ENCODE peak calls at places on chromosomes 2 and 18, in seven cellular contexts. One of them, this sample, is unnamed.

GRCh38 chr2:34910018-34910417 is 1310.9 kb upstream of the FAM98A start:
- DNase-seq in CD8-positive, alpha-beta T cell: no peak
- DNase-seq in cardiac muscle cell: no peak
- DNase-seq in trophoblast cell: no peak
- DNase-seq in MM.1S: no peak
- DNase-seq in tibial artery: no peak
- DNase-seq in A549: no peak
- DNase-seq in this sample: no peak

GRCh38 chr2:102114851-102115497 is 27.6 kb upstream of the IL1R1 start:
- DNase-seq in CD8-positive, alpha-beta T cell: no peak
- DNase-seq in cardiac muscle cell: peak; percentile 74
- DNase-seq in trophoblast cell: no peak
- DNase-seq in MM.1S: no peak
- DNase-seq in tibial artery: no peak
- DNase-seq in A549: no peak
- DNase-seq in this sample: no peak

GRCh38 chr2:176139621-176140020 is 10.1 kb downstream of the HOXD8 start:
- DNase-seq in CD8-positive, alpha-beta T cell: no peak
- DNase-seq in cardiac muscle cell: no peak
- DNase-seq in trophoblast cell: no peak
- DNase-seq in MM.1S: no peak
- DNase-seq in tibial artery: no peak
- DNase-seq in A549: no peak
- DNase-seq in this sample: no peak

GRCh38 chr2:180905002-180905401 is 75.4 kb upstream of the UBE2E3 start:
- DNase-seq in CD8-positive, alpha-beta T cell: no peak
- DNase-seq in cardiac muscle cell: peak; percentile 13
- DNase-seq in trophoblast cell: no peak
- DNase-seq in MM.1S: no peak
- DNase-seq in tibial artery: no peak
- DNase-seq in A549: no peak
- DNase-seq in this sample: peak; percentile 92

GRCh38 chr2:160308915-160309314 is 108.8 kb upstream of the ITGB6 start:
- DNase-seq in CD8-positive, alpha-beta T cell: no peak
- DNase-seq in cardiac muscle cell: peak; percentile 58
- DNase-seq in trophoblast cell: no peak
- DNase-seq in MM.1S: no peak
- DNase-seq in tibial artery: no peak
- DNase-seq in A549: no peak
- DNase-seq in this sample: no peak

GRCh38 chr2:123659120-123659519 is 366.0 kb upstream of the CNTNAP5 start:
- DNase-seq in CD8-positive, alpha-beta T cell: no peak
- DNase-seq in cardiac muscle cell: no peak
- DNase-seq in trophoblast cell: no peak
- DNase-seq in MM.1S: no peak
- DNase-seq in tibial artery: no peak
- DNase-seq in A549: no peak
- DNase-seq in this sample: no peak

GRCh38 chr2:241804326-241805276 is 4.4 kb upstream of the NEU4 start:
- DNase-seq in CD8-positive, alpha-beta T cell: no peak
- DNase-seq in cardiac muscle cell: peak; percentile 61
- DNase-seq in trophoblast cell: no peak
- DNase-seq in MM.1S: no peak
- DNase-seq in tibial artery: peak; percentile 18
- DNase-seq in A549: no peak
- DNase-seq in this sample: peak; percentile 24

GRCh38 chr2:117930775-117931174 is 83.1 kb downstream of the CCDC93 start:
- DNase-seq in CD8-positive, alpha-beta T cell: no peak
- DNase-seq in cardiac muscle cell: no peak
- DNase-seq in trophoblast cell: no peak
- DNase-seq in MM.1S: no peak
- DNase-seq in tibial artery: no peak
- DNase-seq in A549: no peak
- DNase-seq in this sample: no peak

GRCh38 chr2:74003494-74004211 is 18.9 kb downstream of the TET3 start:
- DNase-seq in CD8-positive, alpha-beta T cell: no peak
- DNase-seq in cardiac muscle cell: peak; percentile 70
- DNase-seq in trophoblast cell: no peak
- DNase-seq in MM.1S: no peak
- DNase-seq in tibial artery: no peak
- DNase-seq in A549: no peak
- DNase-seq in this sample: peak; percentile 69

GRCh38 chr2:215746507-215747243 is 266.7 kb downstream of the MREG start:
- DNase-seq in CD8-positive, alpha-beta T cell: no peak
- DNase-seq in cardiac muscle cell: no peak
- DNase-seq in trophoblast cell: no peak
- DNase-seq in MM.1S: no peak
- DNase-seq in tibial artery: no peak
- DNase-seq in A549: no peak
- DNase-seq in this sample: no peak

GRCh38 chr2:114039681-114040080 is 149.8 kb downstream of the ACTR3 start:
- DNase-seq in CD8-positive, alpha-beta T cell: no peak
- DNase-seq in cardiac muscle cell: no peak
- DNase-seq in trophoblast cell: no peak
- DNase-seq in MM.1S: no peak
- DNase-seq in tibial artery: no peak
- DNase-seq in A549: no peak
- DNase-seq in this sample: no peak

GRCh38 chr2:176088048-176088936 is 4.2 kb upstream of the HOXD13 start:
- DNase-seq in CD8-positive, alpha-beta T cell: no peak
- DNase-seq in cardiac muscle cell: peak; percentile 48
- DNase-seq in trophoblast cell: peak; percentile 35
- DNase-seq in MM.1S: peak; percentile 51
- DNase-seq in tibial artery: peak; percentile 51
- DNase-seq in A549: no peak
- DNase-seq in this sample: peak; percentile 62

GRCh38 chr2:5713101-5713500 is 20.9 kb downstream of the SOX11 start:
- DNase-seq in CD8-positive, alpha-beta T cell: no peak
- DNase-seq in cardiac muscle cell: no peak
- DNase-seq in trophoblast cell: peak; percentile 82
- DNase-seq in MM.1S: no peak
- DNase-seq in tibial artery: no peak
- DNase-seq in A549: no peak
- DNase-seq in this sample: no peak

GRCh38 chr18:59957957-59958356 is 58.2 kb downstream of the PMAIP1 start:
- DNase-seq in CD8-positive, alpha-beta T cell: no peak
- DNase-seq in cardiac muscle cell: peak; percentile 48
- DNase-seq in trophoblast cell: peak; percentile 62
- DNase-seq in MM.1S: peak; percentile 59
- DNase-seq in tibial artery: no peak
- DNase-seq in A549: no peak
- DNase-seq in this sample: peak; percentile 96

GRCh38 chr2:98090951-98091350 is 4.0 kb downstream of the VWA3B start:
- DNase-seq in CD8-positive, alpha-beta T cell: no peak
- DNase-seq in cardiac muscle cell: no peak
- DNase-seq in trophoblast cell: peak; percentile 52
- DNase-seq in MM.1S: no peak
- DNase-seq in tibial artery: no peak
- DNase-seq in A549: no peak
- DNase-seq in this sample: no peak

DNA sequence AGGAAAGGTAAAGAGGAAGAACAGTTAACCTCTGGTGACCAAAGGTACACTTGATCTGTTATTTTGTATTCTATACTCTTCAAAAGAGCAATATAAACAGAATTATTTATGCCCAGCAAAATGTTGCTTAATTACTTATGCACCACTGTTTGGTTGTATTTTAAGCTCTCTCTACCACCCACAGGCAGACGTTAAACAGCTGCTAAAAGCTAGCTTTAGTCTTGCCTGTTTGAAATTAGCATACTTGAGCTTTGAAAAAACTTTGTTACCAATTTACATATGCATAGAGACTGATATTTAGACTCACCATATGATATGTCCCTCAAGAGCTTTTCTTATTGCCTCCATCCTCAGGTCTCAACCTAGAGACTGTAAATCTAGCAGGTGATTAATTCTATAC is 426.9 kb downstream of the NR4A2 start:
- DNase-seq in CD8-positive, alpha-beta T cell: no peak
- DNase-seq in cardiac muscle cell: no peak
- DNase-seq in trophoblast cell: no peak
- DNase-seq in MM.1S: no peak
- DNase-seq in tibial artery: no peak
- DNase-seq in A549: no peak
- DNase-seq in this sample: no peak
- H3K4me1 ChIP-seq in CD8-positive, alpha-beta T cell: no peaks in the 10 kb centered on the region
- H3K4me1 ChIP-seq in cardiac muscle cell: no peaks in the 10 kb centered on the region
- H3K4me1 ChIP-seq in trophoblast cell: no peaks in the 10 kb centered on the region
- H3K4me1 ChIP-seq in MM.1S: no peaks in the 10 kb centered on the region
- H3K4me1 ChIP-seq in tibial artery: no peaks in the 10 kb centered on the region
- H3K4me1 ChIP-seq in A549: no peaks in the 10 kb centered on the region
- H3K4me1 ChIP-seq in this sample: no peaks in the 10 kb centered on the region

GRCh38 chr2:201523506-201523905 is 72.0 kb downstream of the STRADB start:
- DNase-seq in CD8-positive, alpha-beta T cell: no peak
- DNase-seq in cardiac muscle cell: peak; percentile 24
- DNase-seq in trophoblast cell: no peak
- DNase-seq in MM.1S: no peak
- DNase-seq in tibial artery: no peak
- DNase-seq in A549: no peak
- DNase-seq in this sample: no peak
- H3K9me3 ChIP-seq in CD8-positive, alpha-beta T cell: no peaks in the 10 kb centered on the region
- H3K9me3 ChIP-seq in cardiac muscle cell: no peaks in the 10 kb centered on the region
- H3K9me3 ChIP-seq in trophoblast cell: peaks cover 3% of the 10 kb centered on the region
- H3K9me3 ChIP-seq in MM.1S: no peaks in the 10 kb centered on the region
- H3K9me3 ChIP-seq in tibial artery: no peaks in the 10 kb centered on the region
- H3K9me3 ChIP-seq in A549: peaks cover 19% of the 10 kb centered on the region
- H3K9me3 ChIP-seq in this sample: peaks cover 6% of the 10 kb centered on the region

DNA sequence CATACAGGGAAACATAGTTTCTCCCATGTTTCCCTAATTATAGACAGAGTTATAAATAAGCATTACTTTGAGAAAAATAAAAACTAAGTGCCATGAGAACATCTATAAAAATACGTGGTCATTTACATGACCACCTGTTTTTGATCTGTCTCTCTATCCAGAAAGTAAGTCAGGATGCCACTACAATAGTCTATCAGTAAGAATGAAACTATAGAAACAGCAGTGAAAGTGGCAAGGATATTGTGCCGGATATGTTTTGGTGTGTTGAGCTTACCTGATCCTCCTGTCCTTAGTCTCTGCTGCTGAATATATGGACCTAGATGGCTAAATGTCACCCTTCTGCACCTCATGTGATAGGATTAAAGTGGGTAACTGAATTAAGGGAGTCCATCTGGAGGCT is 512.4 kb downstream of the LRP1B start:
- DNase-seq in CD8-positive, alpha-beta T cell: no peak
- DNase-seq in cardiac muscle cell: no peak
- DNase-seq in trophoblast cell: no peak
- DNase-seq in MM.1S: no peak
- DNase-seq in tibial artery: no peak
- DNase-seq in A549: no peak
- DNase-seq in this sample: no peak
- H3K4me1 ChIP-seq in CD8-positive, alpha-beta T cell: no peaks in the 10 kb centered on the region
- H3K4me1 ChIP-seq in cardiac muscle cell: no peaks in the 10 kb centered on the region
- H3K4me1 ChIP-seq in trophoblast cell: no peaks in the 10 kb centered on the region
- H3K4me1 ChIP-seq in MM.1S: no peaks in the 10 kb centered on the region
- H3K4me1 ChIP-seq in tibial artery: no peaks in the 10 kb centered on the region
- H3K4me1 ChIP-seq in A549: no peaks in the 10 kb centered on the region
- H3K4me1 ChIP-seq in this sample: no peaks in the 10 kb centered on the region

GRCh38 chr18:78601923-78602322 is 377.7 kb upstream of the SALL3 start:
- DNase-seq in CD8-positive, alpha-beta T cell: no peak
- DNase-seq in cardiac muscle cell: no peak
- DNase-seq in trophoblast cell: no peak
- DNase-seq in MM.1S: no peak
- DNase-seq in tibial artery: no peak
- DNase-seq in A549: no peak
- DNase-seq in this sample: no peak
- H3K9me3 ChIP-seq in CD8-positive, alpha-beta T cell: no peaks in the 10 kb centered on the region
- H3K9me3 ChIP-seq in cardiac muscle cell: no peaks in the 10 kb centered on the region
- H3K9me3 ChIP-seq in trophoblast cell: peaks cover 16% of the 10 kb centered on the region
- H3K9me3 ChIP-seq in MM.1S: no peaks in the 10 kb centered on the region
- H3K9me3 ChIP-seq in tibial artery: no peaks in the 10 kb centered on the region
- H3K9me3 ChIP-seq in A549: no peaks in the 10 kb centered on the region
- H3K9me3 ChIP-seq in this sample: no peaks in the 10 kb centered on the region

GRCh38 chr2:218370410-218371063 is 11.5 kb upstream of the SLC11A1 start:
- DNase-seq in CD8-positive, alpha-beta T cell: no peak
- DNase-seq in cardiac muscle cell: peak; percentile 72
- DNase-seq in trophoblast cell: peak; percentile 90
- DNase-seq in MM.1S: no peak
- DNase-seq in tibial artery: peak; percentile 76
- DNase-seq in A549: no peak
- DNase-seq in this sample: no peak
- H3K4me1 ChIP-seq in CD8-positive, alpha-beta T cell: peaks cover 26% of the 10 kb centered on the region
- H3K4me1 ChIP-seq in cardiac muscle cell: no peaks in the 10 kb centered on the region
- H3K4me1 ChIP-seq in trophoblast cell: peaks cover 5% of the 10 kb centered on the region
- H3K4me1 ChIP-seq in MM.1S: no peaks in the 10 kb centered on the region
- H3K4me1 ChIP-seq in tibial artery: no peaks in the 10 kb centered on the region
- H3K4me1 ChIP-seq in A549: peaks cover 8% of the 10 kb centered on the region
- H3K4me1 ChIP-seq in this sample: no peaks in the 10 kb centered on the region

DNA sequence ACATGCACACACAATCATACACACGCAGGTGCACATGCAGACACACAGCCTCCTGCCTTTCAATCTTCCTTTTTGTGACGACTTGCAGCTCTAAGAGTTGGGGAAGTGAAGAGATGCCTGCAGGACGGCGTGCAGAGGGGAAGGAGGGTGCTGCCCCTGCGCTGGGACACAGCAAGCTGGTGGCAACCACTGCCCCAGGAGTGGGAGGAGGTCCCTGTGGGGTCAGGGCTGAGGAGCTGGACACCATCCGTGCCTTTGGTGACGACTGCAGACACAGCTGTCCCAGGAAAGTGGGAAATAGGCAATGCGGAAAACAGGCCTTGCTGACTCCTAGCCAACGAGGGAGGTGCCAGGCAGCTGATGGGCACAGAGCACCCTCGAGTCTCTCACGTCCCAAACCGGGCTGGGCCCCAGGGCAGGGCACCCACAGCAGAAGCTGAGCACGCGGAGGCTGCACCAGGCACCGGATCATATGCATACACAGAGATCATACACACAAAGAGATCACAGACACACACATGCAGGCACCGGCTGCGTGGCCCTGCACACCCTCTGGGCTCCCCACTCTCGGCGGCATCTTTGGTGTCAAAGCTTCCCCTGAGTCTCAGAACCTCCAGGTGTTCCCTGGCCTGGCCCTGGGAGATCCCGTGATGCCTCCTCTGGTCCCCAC is 146.1 kb downstream of the PXDN start:
- DNase-seq in CD8-positive, alpha-beta T cell: no peak
- DNase-seq in cardiac muscle cell: no peak
- DNase-seq in trophoblast cell: no peak
- DNase-seq in MM.1S: no peak
- DNase-seq in tibial artery: no peak
- DNase-seq in A549: no peak
- DNase-seq in this sample: no peak
- H3K9me3 ChIP-seq in CD8-positive, alpha-beta T cell: no peaks in the 10 kb centered on the region
- H3K9me3 ChIP-seq in cardiac muscle cell: no peaks in the 10 kb centered on the region
- H3K9me3 ChIP-seq in trophoblast cell: peaks cover 19% of the 10 kb centered on the region
- H3K9me3 ChIP-seq in MM.1S: no peaks in the 10 kb centered on the region
- H3K9me3 ChIP-seq in tibial artery: no peaks in the 10 kb centered on the region
- H3K9me3 ChIP-seq in A549: peaks cover 5% of the 10 kb centered on the region
- H3K9me3 ChIP-seq in this sample: no peaks in the 10 kb centered on the region

DNA sequence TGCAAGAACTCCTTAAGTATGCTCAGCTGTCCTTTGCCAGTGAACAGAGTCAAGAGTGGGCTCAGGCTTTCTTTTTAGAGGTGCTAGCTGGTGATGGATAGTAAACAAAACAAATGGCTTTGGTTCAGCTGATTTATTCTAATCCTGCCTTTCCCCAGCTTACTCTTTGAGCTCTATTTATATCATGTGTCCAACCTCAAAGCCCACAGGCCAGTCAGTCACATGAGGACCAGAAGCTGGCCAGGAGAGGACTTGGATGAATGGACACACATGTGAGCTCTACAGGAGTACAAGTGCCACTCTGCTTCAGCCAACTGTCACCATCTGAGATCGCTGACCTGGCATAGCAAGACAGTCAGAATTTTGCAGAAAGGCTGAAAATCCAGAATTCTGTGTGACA is 59.4 kb downstream of the STK39 start:
- DNase-seq in CD8-positive, alpha-beta T cell: no peak
- DNase-seq in cardiac muscle cell: no peak
- DNase-seq in trophoblast cell: no peak
- DNase-seq in MM.1S: no peak
- DNase-seq in tibial artery: no peak
- DNase-seq in A549: no peak
- DNase-seq in this sample: no peak
- H3K4me1 ChIP-seq in CD8-positive, alpha-beta T cell: peaks cover 14% of the 10 kb centered on the region
- H3K4me1 ChIP-seq in cardiac muscle cell: peaks cover 66% of the 10 kb centered on the region
- H3K4me1 ChIP-seq in trophoblast cell: peaks cover 3% of the 10 kb centered on the region
- H3K4me1 ChIP-seq in MM.1S: no peaks in the 10 kb centered on the region
- H3K4me1 ChIP-seq in tibial artery: no peaks in the 10 kb centered on the region
- H3K4me1 ChIP-seq in A549: peaks cover 28% of the 10 kb centered on the region
- H3K4me1 ChIP-seq in this sample: no peaks in the 10 kb centered on the region

This sample was measured in SJCRH30.